ENCODE peak calls at places on chromosome 22, in nine cellular contexts. Z is LoVo; T is Peyer's patch; D is heart left ventricle; S is T-helper 9 cell; F is stimulated activated CD4-positive, alpha-beta T cell treated with anti-CD3 and anti-CD28 coated beads, Interleukin-1b, Interleukin-23, amount 100 ng/mL, for 24 hours; E is islet precursor cell; N is KBM-7; B is retinal pigment epithelial cell. H is an unnamed sample.

GRCh38 chr22:44765571-44766285 is 13.4 kb downstream of the ARHGAP8 start:
- DNase-seq in N (no peak), D (no peak), F (no peak), Z (no peak), S (no peak), B (no peak), E (no peak), T (no peak), H (no peak)

GRCh38 chr22:37384691-37385090 is 42.6 kb downstream of the ELFN2 start:
- DNase-seq in E (no peak), N (no peak), T (no peak), D (no peak), Z (no peak), B (no peak), S (no peak), F (no peak), H (no peak)

GRCh38 chr22:46064236-46064965 is 85.9 kb upstream of the PPARA start:
- DNase-seq in D (peak), B (no peak), N (peak), F (no peak), Z (peak), E (peak), T (peak), S (no peak), H (no peak)

GRCh38 chr22:27546157-27546556 is 255.4 kb downstream of the MN1 start:
- DNase-seq in E (no peak), N (no peak), Z (no peak), D (no peak), S (no peak), F (no peak), T (no peak), B (no peak), H (no peak)

GRCh38 chr22:49847751-49848689 is 5.6 kb upstream of the ZBED4 start:
- DNase-seq in T (no peak), B (no peak), S (no peak), D (no peak), Z (no peak), E (no peak), F (no peak), N (peak), H (no peak)

GRCh38 chr22:46054091-46054877 is 77.3 kb upstream of the WNT7B start:
- DNase-seq in S (no peak), F (no peak), D (peak), E (peak), Z (no peak), N (peak), T (peak), B (no peak), H (no peak)

GRCh38 chr22:30325065-30325720 is 1.5 kb downstream of the TBC1D10A start:
- DNase-seq in B (peak), Z (no peak), D (peak), F (no peak), T (peak), N (no peak), S (no peak), E (peak), H (no peak)

GRCh38 chr22:45454260-45454659 is 40.8 kb downstream of the RIBC2 start:
- DNase-seq in Z (no peak), E (no peak), D (no peak), T (no peak), N (no peak), B (no peak), F (no peak), S (no peak), H (no peak)

GRCh38 chr22:44668886-44669724 is 32.9 kb upstream of the PRR5 start:
- DNase-seq in T (no peak), D (no peak), F (no peak), E (peak), Z (no peak), N (no peak), B (no peak), S (peak), H (no peak)

GRCh38 chr22:30025187-30025586 is 55.1 kb upstream of the HORMAD2 start:
- DNase-seq in B (no peak), F (no peak), N (no peak), D (no peak), T (no peak), E (no peak), Z (no peak), S (no peak), H (no peak)

GRCh38 chr22:28029201-28029948 is 110.3 kb upstream of the PITPNB start:
- DNase-seq in N (peak), D (peak), Z (no peak), B (peak), T (no peak), E (no peak), F (no peak), S (no peak), H (no peak)

GRCh38 chr22:38172489-38173155 is 9.0 kb downstream of the PLA2G6 start:
- DNase-seq in E (no peak), B (no peak), N (peak), Z (no peak), S (peak), F (no peak), T (peak), D (peak), H (no peak)

GRCh38 chr22:41479671-41480396 is 10.9 kb downstream of the ACO2 start:
- DNase-seq in S (no peak), T (no peak), Z (no peak), D (no peak), B (no peak), N (no peak), F (no peak), E (no peak), H (no peak)

GRCh38 chr22:20244744-20245576 is 23.2 kb downstream of the RTN4R start:
- DNase-seq in N (peak), E (no peak), F (no peak), B (no peak), Z (no peak), D (no peak), S (peak), T (peak), H (no peak)

GRCh38 chr22:36433318-36434231 is 45.8 kb upstream of the MYH9 start:
- DNase-seq in D (no peak), F (no peak), S (no peak), N (no peak), T (no peak), B (no peak), E (peak), Z (no peak), H (no peak)

GRCh38 chr22:39343259-39344045 is 6.3 kb upstream of the SYNGR1 start:
- DNase-seq in Z (peak), S (peak), T (peak), N (peak), B (no peak), F (peak), E (peak), D (peak), H (no peak)

GRCh38 chr22:30305519-30305905 is 16.2 kb upstream of the CASTOR1 start:
- DNase-seq in N (peak), D (peak), F (no peak), S (peak), T (peak), E (no peak), B (no peak), Z (no peak), H (no peak)

GRCh38 chr22:17777005-17777716 is 2.9 kb upstream of the BID start:
- DNase-seq in E (no peak), F (no peak), S (peak), T (peak), B (no peak), D (peak), N (peak), Z (no peak), H (no peak)

GRCh38 chr22:17400305-17400704 is 31.0 kb downstream of the CECR2 start:
- DNase-seq in E (no peak), S (no peak), D (no peak), B (no peak), Z (no peak), N (no peak), F (no peak), T (no peak), H (no peak)

GRCh38 chr22:37999640-38000272 is 15.4 kb upstream of the SOX10 start:
- DNase-seq in F (no peak), N (peak), B (peak), S (no peak), E (no peak), Z (peak), D (no peak), T (no peak), H (no peak)

GRCh38 chr22:27719535-27720227 is 81.9 kb downstream of the MN1 start:
- DNase-seq in B (no peak), T (no peak), F (no peak), E (no peak), Z (peak), N (peak), D (peak), S (no peak), H (no peak)

GRCh38 chr22:23089633-23090032 is 19.3 kb downstream of the GNAZ start:
- DNase-seq in F (no peak), E (no peak), T (no peak), N (no peak), D (no peak), Z (no peak), S (no peak), B (no peak), H (no peak)

GRCh38 chr22:19958083-19959042 is 16.7 kb upstream of the TXNRD2 start:
- DNase-seq in Z (no peak), D (peak), E (no peak), T (no peak), N (no peak), B (no peak), F (no peak), S (no peak), H (no peak)

GRCh38 chr22:22388055-22388454 is 120.5 kb downstream of the ZNF280B start:
- DNase-seq in N (no peak), D (no peak), Z (no peak), F (no peak), T (no peak), E (no peak), B (no peak), S (no peak), H (no peak)

GRCh38 chr22:50009765-50010675 is 2.5 kb downstream of the IL17REL start:
- DNase-seq in T (peak), D (no peak), B (no peak), E (no peak), F (no peak), N (no peak), Z (no peak), S (no peak), H (no peak)